ENCODE peak calls at places on chromosomes 2 and 18, in five cellular contexts. One of them, this sample, is unnamed.

GRCh38 chr2:46778516-46778915 is 137.1 kb downstream of the MCFD2 start:
- DNase-seq in T-cell: no peak
- DNase-seq in left kidney: peak
- DNase-seq in KBM-7: no peak
- DNase-seq in activated CD4-positive, alpha-beta T cell treated with anti-CD3 and anti-CD28 coated beads, Interleukin-2, amount 50 U/mL, for 1 hour: no peak
- DNase-seq in this sample: no peak

GRCh38 chr2:233852056-233852455 is 2.3 kb downstream of the HJURP start:
- DNase-seq in T-cell: no peak
- DNase-seq in left kidney: no peak
- DNase-seq in KBM-7: peak
- DNase-seq in activated CD4-positive, alpha-beta T cell treated with anti-CD3 and anti-CD28 coated beads, Interleukin-2, amount 50 U/mL, for 1 hour: no peak
- DNase-seq in this sample: no peak

GRCh38 chr2:100451734-100452133 is 18.5 kb upstream of the NMS start:
- DNase-seq in T-cell: no peak
- DNase-seq in left kidney: no peak
- DNase-seq in KBM-7: no peak
- DNase-seq in activated CD4-positive, alpha-beta T cell treated with anti-CD3 and anti-CD28 coated beads, Interleukin-2, amount 50 U/mL, for 1 hour: no peak
- DNase-seq in this sample: no peak

GRCh38 chr2:174836345-174836999 is 72.2 kb upstream of the CHRNA1 start:
- DNase-seq in T-cell: no peak
- DNase-seq in left kidney: no peak
- DNase-seq in KBM-7: no peak
- DNase-seq in activated CD4-positive, alpha-beta T cell treated with anti-CD3 and anti-CD28 coated beads, Interleukin-2, amount 50 U/mL, for 1 hour: no peak
- DNase-seq in this sample: peak

GRCh38 chr18:42228581-42228980 is 273.5 kb downstream of the PIK3C3 start:
- DNase-seq in T-cell: no peak
- DNase-seq in left kidney: no peak
- DNase-seq in KBM-7: no peak
- DNase-seq in activated CD4-positive, alpha-beta T cell treated with anti-CD3 and anti-CD28 coated beads, Interleukin-2, amount 50 U/mL, for 1 hour: no peak
- DNase-seq in this sample: no peak

GRCh38 chr18:10140928-10141327 is 227.1 kb downstream of the VAPA start:
- DNase-seq in T-cell: no peak
- DNase-seq in left kidney: no peak
- DNase-seq in KBM-7: no peak
- DNase-seq in activated CD4-positive, alpha-beta T cell treated with anti-CD3 and anti-CD28 coated beads, Interleukin-2, amount 50 U/mL, for 1 hour: no peak
- DNase-seq in this sample: no peak

GRCh38 chr18:78754311-78755043 is 225.1 kb upstream of the SALL3 start:
- DNase-seq in T-cell: no peak
- DNase-seq in left kidney: no peak
- DNase-seq in KBM-7: no peak
- DNase-seq in activated CD4-positive, alpha-beta T cell treated with anti-CD3 and anti-CD28 coated beads, Interleukin-2, amount 50 U/mL, for 1 hour: no peak
- DNase-seq in this sample: no peak

GRCh38 chr18:45496746-45497145 is 118.5 kb upstream of the SLC14A2 start:
- DNase-seq in T-cell: no peak
- DNase-seq in left kidney: no peak
- DNase-seq in KBM-7: no peak
- DNase-seq in activated CD4-positive, alpha-beta T cell treated with anti-CD3 and anti-CD28 coated beads, Interleukin-2, amount 50 U/mL, for 1 hour: no peak
- DNase-seq in this sample: no peak

GRCh38 chr2:231395188-231396057 is at the start of gene B3GNT7:
- DNase-seq in T-cell: no peak
- DNase-seq in left kidney: peak
- DNase-seq in KBM-7: no peak
- DNase-seq in activated CD4-positive, alpha-beta T cell treated with anti-CD3 and anti-CD28 coated beads, Interleukin-2, amount 50 U/mL, for 1 hour: no peak
- DNase-seq in this sample: no peak

GRCh38 chr2:113167115-113167932 is 6.4 kb upstream of the PSD4 start:
- DNase-seq in T-cell: peak
- DNase-seq in left kidney: peak
- DNase-seq in KBM-7: peak
- DNase-seq in activated CD4-positive, alpha-beta T cell treated with anti-CD3 and anti-CD28 coated beads, Interleukin-2, amount 50 U/mL, for 1 hour: peak
- DNase-seq in this sample: no peak

GRCh38 chr2:46706264-46706983 is 209.2 kb downstream of the MCFD2 start:
- DNase-seq in T-cell: no peak
- DNase-seq in left kidney: no peak
- DNase-seq in KBM-7: no peak
- DNase-seq in activated CD4-positive, alpha-beta T cell treated with anti-CD3 and anti-CD28 coated beads, Interleukin-2, amount 50 U/mL, for 1 hour: no peak
- DNase-seq in this sample: no peak

GRCh38 chr2:16870677-16871076 is 205.0 kb upstream of the CYRIA start:
- DNase-seq in T-cell: no peak
- DNase-seq in left kidney: no peak
- DNase-seq in KBM-7: no peak
- DNase-seq in activated CD4-positive, alpha-beta T cell treated with anti-CD3 and anti-CD28 coated beads, Interleukin-2, amount 50 U/mL, for 1 hour: no peak
- DNase-seq in this sample: no peak

GRCh38 chr2:241802806-241803318 is 6.1 kb upstream of the NEU4 start:
- DNase-seq in T-cell: no peak
- DNase-seq in left kidney: no peak
- DNase-seq in KBM-7: no peak
- DNase-seq in activated CD4-positive, alpha-beta T cell treated with anti-CD3 and anti-CD28 coated beads, Interleukin-2, amount 50 U/mL, for 1 hour: no peak
- DNase-seq in this sample: no peak

GRCh38 chr2:170465241-170465640 is 249.9 kb upstream of the SP5 start:
- DNase-seq in T-cell: no peak
- DNase-seq in left kidney: no peak
- DNase-seq in KBM-7: no peak
- DNase-seq in activated CD4-positive, alpha-beta T cell treated with anti-CD3 and anti-CD28 coated beads, Interleukin-2, amount 50 U/mL, for 1 hour: no peak
- DNase-seq in this sample: no peak

GRCh38 chr2:42359304-42359749 is 1.7 kb downstream of the COX7A2L start:
- DNase-seq in T-cell: no peak
- DNase-seq in left kidney: no peak
- DNase-seq in KBM-7: no peak
- DNase-seq in activated CD4-positive, alpha-beta T cell treated with anti-CD3 and anti-CD28 coated beads, Interleukin-2, amount 50 U/mL, for 1 hour: no peak
- DNase-seq in this sample: no peak

GRCh38 chr18:13159579-13159978 is 59.0 kb upstream of the LDLRAD4 start:
- DNase-seq in T-cell: no peak
- DNase-seq in left kidney: peak
- DNase-seq in KBM-7: peak
- DNase-seq in activated CD4-positive, alpha-beta T cell treated with anti-CD3 and anti-CD28 coated beads, Interleukin-2, amount 50 U/mL, for 1 hour: no peak
- DNase-seq in this sample: peak

GRCh38 chr2:190829642-190830041 is 51.0 kb upstream of the GLS start:
- DNase-seq in T-cell: no peak
- DNase-seq in left kidney: no peak
- DNase-seq in KBM-7: no peak
- DNase-seq in activated CD4-positive, alpha-beta T cell treated with anti-CD3 and anti-CD28 coated beads, Interleukin-2, amount 50 U/mL, for 1 hour: no peak
- DNase-seq in this sample: no peak

GRCh38 chr2:120434909-120435308 is 89.0 kb downstream of the INHBB start:
- DNase-seq in T-cell: no peak
- DNase-seq in left kidney: no peak
- DNase-seq in KBM-7: no peak
- DNase-seq in activated CD4-positive, alpha-beta T cell treated with anti-CD3 and anti-CD28 coated beads, Interleukin-2, amount 50 U/mL, for 1 hour: no peak
- DNase-seq in this sample: no peak

GRCh38 chr2:20424300-20425290 is 22.3 kb upstream of the RHOB start:
- DNase-seq in T-cell: no peak
- DNase-seq in left kidney: peak
- DNase-seq in KBM-7: peak
- DNase-seq in activated CD4-positive, alpha-beta T cell treated with anti-CD3 and anti-CD28 coated beads, Interleukin-2, amount 50 U/mL, for 1 hour: no peak
- DNase-seq in this sample: no peak

This sample was measured in NCI-H446.